ENCODE peak calls at places on chromosome 17, in five cellular contexts. B is naive thymus-derived CD4-positive, alpha-beta T cell; H is amniotic stem cell; S is GM12864; W is MCF 10A. X is an unnamed sample.

GRCh38 chr17:43817826-43818225 is 15.1 kb downstream of the MPP3 start:
- DNase-seq in B (no peak), H (no peak), S (no peak), W (no peak), X (no peak)

GRCh38 chr17:59365383-59365981 is 34.0 kb downstream of the YPEL2 start:
- DNase-seq in B (no peak), H (no peak), S (no peak), W (no peak), X (no peak)

GRCh38 chr17:57761887-57762286 is 16.8 kb upstream of the CCDC182 start:
- DNase-seq in B (no peak), H (no peak), S (no peak), W (no peak), X (no peak)

GRCh38 chr17:77521076-77521475 is 380.3 kb downstream of the SEC14L1 start:
- DNase-seq in B (no peak), H (no peak), S (no peak), W (no peak), X (no peak)

GRCh38 chr17:42284020-42284369 is 4.3 kb upstream of the STAT5A start:
- DNase-seq in B (no peak), H (no peak), S (no peak), W (no peak), X (no peak)

GRCh38 chr17:7235693-7236665 is 1.7 kb upstream of the DVL2 start:
- DNase-seq in B (no peak), H (no peak), S (no peak), W (peak), X (no peak)

GRCh38 chr17:42017866-42018200 is 594 bp upstream of the DNAJC7 start:
- DNase-seq in B (no peak), H (no peak), S (no peak), W (no peak), X (no peak)

GRCh38 chr17:74430706-74431567 is 951 bp upstream of the GPRC5C start:
- DNase-seq in B (no peak), H (no peak), S (no peak), W (peak), X (no peak)

GRCh38 chr17:66514227-66514806 is 211.9 kb downstream of the PRKCA start:
- DNase-seq in B (no peak), H (no peak), S (no peak), W (no peak), X (no peak)

GRCh38 chr17:68843522-68843921 is 111.7 kb downstream of the ABCA8 start:
- DNase-seq in B (no peak), H (no peak), S (no peak), W (no peak), X (no peak)

GRCh38 chr17:76873856-76874255 is 5.7 kb downstream of the MGAT5B start:
- DNase-seq in B (no peak), H (no peak), S (no peak), W (no peak), X (no peak)

GRCh38 chr17:45016237-45016636 is 35.2 kb downstream of the DCAKD start:
- DNase-seq in B (no peak), H (no peak), S (no peak), W (no peak), X (no peak)

GRCh38 chr17:47257651-47258339 is 4.2 kb downstream of the ITGB3 start:
- DNase-seq in B (no peak), H (peak), S (no peak), W (peak), X (no peak)

GRCh38 chr17:20916383-20916782 is 126.4 kb downstream of the USP22 start:
- DNase-seq in B (no peak), H (no peak), S (no peak), W (no peak), X (no peak)

GRCh38 chr17:72691601-72692000 is 400.9 kb downstream of the SLC39A11 start:
- DNase-seq in B (no peak), H (peak), S (no peak), W (peak), X (no peak)

GRCh38 chr17:81060416-81060815 is 25.5 kb downstream of the BAIAP2 start:
- DNase-seq in B (no peak), H (no peak), S (no peak), W (no peak), X (no peak)

GRCh38 chr17:80477647-80478478 is 1.5 kb upstream of the NPTX1 start:
- DNase-seq in B (no peak), H (peak), S (no peak), W (no peak), X (no peak)

GRCh38 chr17:12789075-12789975 is at the start of gene ARHGAP44:
- DNase-seq in B (no peak), H (no peak), S (peak), W (no peak), X (no peak)

GRCh38 chr17:43615330-43615729 is 46.4 kb downstream of the MEOX1 start:
- DNase-seq in B (no peak), H (no peak), S (no peak), W (peak), X (no peak)

GRCh38 chr17:20267459-20267842 is 199.9 kb downstream of the LGALS9B start:
- DNase-seq in B (peak), H (no peak), S (no peak), W (no peak), X (no peak)

GRCh38 chr17:50312311-50312710 is 33.6 kb upstream of the XYLT2 start:
- DNase-seq in B (no peak), H (no peak), S (no peak), W (no peak), X (no peak)

GRCh38 chr17:37642706-37643105 is 540 bp downstream of the DDX52 start:
- DNase-seq in B (no peak), H (peak), S (no peak), W (peak), X (no peak)

GRCh38 chr17:7846765-7847661 is 7.9 kb upstream of the TMEM88 start:
- DNase-seq in B (no peak), H (no peak), S (no peak), W (no peak), X (no peak)

GRCh38 chr17:49022391-49022941 is 25.3 kb downstream of the IGF2BP1 start:
- DNase-seq in B (no peak), H (no peak), S (no peak), W (peak), X (no peak)

GRCh38 chr17:44587339-44587738 is 30.1 kb downstream of the FZD2 start:
- DNase-seq in B (no peak), H (peak), S (no peak), W (peak), X (no peak)

GRCh38 chr17:58504826-58505351 is 9.5 kb downstream of the MTMR4 start:
- DNase-seq in B (no peak), H (no peak), S (peak), W (no peak), X (no peak)

GRCh38 chr17:80331820-80332219 is 71.2 kb downstream of the RNF213 start:
- DNase-seq in B (no peak), H (no peak), S (no peak), W (no peak), X (no peak)

GRCh38 chr17:40027614-40028012 is 12.4 kb downstream of the CSF3 start:
- DNase-seq in B (no peak), H (no peak), S (no peak), W (no peak), X (no peak)

GRCh38 chr17:48543854-48544355 is 1.0 kb downstream of the HOXB2 start:
- DNase-seq in B (no peak), H (no peak), S (no peak), W (peak), X (no peak)

X was measured in vagina.